ENCODE peak calls at places on chromosome 4, in five cellular contexts. E, L, K, G and Z are unnamed samples.

GRCh38 chr4:2843909-2844584 is 403 bp downstream of the ADD1 start:
- DNase-seq in L (peak; percentile 61), K (peak; percentile 45), G (no peak), E (peak; percentile 6), Z (peak; percentile 48)

GRCh38 chr4:102554482-102554881 is 53.3 kb downstream of the NFKB1 start:
- DNase-seq in E (no peak), K (no peak), L (no peak), G (no peak), Z (no peak)

GRCh38 chr4:100366213-100366612 is 151.6 kb downstream of the EMCN start:
- DNase-seq in E (no peak), K (no peak), G (no peak), L (peak; percentile 34), Z (no peak)

GRCh38 chr4:53196195-53196641 is 169.6 kb downstream of the SCFD2 start:
- DNase-seq in L (no peak), E (no peak), K (no peak), G (no peak), Z (no peak)

GRCh38 chr4:107261241-107261874 is 225.2 kb upstream of the DKK2 start:
- DNase-seq in E (peak; percentile 28), G (no peak), L (no peak), K (no peak), Z (no peak)

GRCh38 chr4:151260526-151260925 is 16.4 kb upstream of the PRSS48 start:
- DNase-seq in G (no peak), K (no peak), E (peak; percentile 80), L (no peak), Z (no peak)

GRCh38 chr4:153684182-153685073 is at the start of gene TLR2:
- DNase-seq in G (no peak), K (peak; percentile 14), L (peak; percentile 80), E (peak; percentile 43), Z (no peak)

GRCh38 chr4:760616-761015 is 55.0 kb downstream of the PCGF3 start:
- DNase-seq in K (no peak), E (no peak), G (no peak), L (no peak), Z (no peak)

GRCh38 chr4:26420438-26420837 is 69.8 kb downstream of the CCKAR start:
- DNase-seq in L (no peak), E (no peak), K (no peak), G (no peak), Z (no peak)

GRCh38 chr4:3445111-3445820 is 3.5 kb downstream of the HGFAC start:
- DNase-seq in K (no peak), G (no peak), E (no peak), L (no peak), Z (no peak)

GRCh38 chr4:6128221-6128871 is 72.0 kb downstream of the JAKMIP1 start:
- DNase-seq in E (no peak), L (no peak), K (no peak), G (no peak), Z (no peak)

GRCh38 chr4:72216539-72217277 is 184.9 kb downstream of the NPFFR2 start:
- DNase-seq in G (no peak), K (no peak), E (no peak), L (no peak), Z (no peak)

GRCh38 chr4:1578968-1579833 is 104.9 kb downstream of the FAM53A start:
- DNase-seq in L (peak; percentile 68), G (peak; percentile 65), E (peak; percentile 69), K (no peak), Z (peak; percentile 56)

GRCh38 chr4:150136481-150136880 is 58.2 kb downstream of the DCLK2 start:
- DNase-seq in G (no peak), E (no peak), K (no peak), L (no peak), Z (no peak)

GRCh38 chr4:77599378-77599777 is 6.2 kb upstream of the CXCL13 start:
- DNase-seq in E (peak; percentile 67), G (peak; percentile 53), L (peak; percentile 75), K (peak; percentile 44), Z (peak; percentile 28)

GRCh38 chr4:186068581-186069402 is at the start of gene TLR3:
- DNase-seq in K (peak; percentile 39), E (peak; percentile 20), G (no peak), L (no peak), Z (peak; percentile 28)
- TF ChIP-seq EZH2phosphoT487 in K (no peak), E (no peak), G (no peak), L (no peak), Z (no peak)

GRCh38 chr4:161714022-161714751 is 449.6 kb downstream of the FSTL5 start:
- DNase-seq in L (no peak), G (peak; percentile 18), K (no peak), E (peak; percentile 77), Z (no peak)
- H3K27ac ChIP-seq in L (no peak overlapping the region), G (no peak overlapping the region), K (no peak overlapping the region), E (peak overlapping the region; percentile 72), Z (no peak overlapping the region)

GRCh38 chr4:8857682-8858187 is 13.9 kb downstream of the HMX1 start:
- DNase-seq in G (no peak), K (no peak), L (peak; percentile 56), E (no peak), Z (no peak)

GRCh38 chr4:8858188-8858924 is 13.3 kb downstream of the HMX1 start:
- DNase-seq in L (peak; percentile 61), K (no peak), E (no peak), G (no peak), Z (no peak)

GRCh38 chr4:8860096-8860891 is 11.3 kb downstream of the HMX1 start:
- DNase-seq in E (no peak), L (peak; percentile 76), G (no peak), K (no peak), Z (no peak)

GRCh38 chr4:8859550-8860095 is 12.0 kb downstream of the HMX1 start:
- DNase-seq in L (peak; percentile 27), K (no peak), G (no peak), E (no peak), Z (no peak)

GRCh38 chr4:8858925-8859210 is 12.8 kb downstream of the HMX1 start:
- DNase-seq in L (no peak), E (no peak), K (no peak), G (no peak), Z (no peak)
- H3K4me3 ChIP-seq in L (peak overlapping the region; percentile 54), E (no peak overlapping the region), K (no peak overlapping the region), G (no peak overlapping the region), Z (no peak overlapping the region)

GRCh38 chr4:147312376-147313046 is 168.4 kb upstream of the EDNRA start:
- DNase-seq in G (no peak), L (peak; percentile 2), K (no peak), E (peak; percentile 35), Z (no peak)

GRCh38 chr4:147307896-147308680 is 172.8 kb upstream of the EDNRA start:
- DNase-seq in E (no peak), G (no peak), L (no peak), K (no peak), Z (no peak)

GRCh38 chr4:147310312-147310711 is 170.6 kb upstream of the EDNRA start:
- DNase-seq in G (no peak), E (no peak), L (no peak), K (no peak), Z (no peak)

GRCh38 chr4:147311956-147312355 is 168.9 kb upstream of the EDNRA start:
- DNase-seq in G (no peak), E (no peak), K (no peak), L (no peak), Z (no peak)

DNA sequence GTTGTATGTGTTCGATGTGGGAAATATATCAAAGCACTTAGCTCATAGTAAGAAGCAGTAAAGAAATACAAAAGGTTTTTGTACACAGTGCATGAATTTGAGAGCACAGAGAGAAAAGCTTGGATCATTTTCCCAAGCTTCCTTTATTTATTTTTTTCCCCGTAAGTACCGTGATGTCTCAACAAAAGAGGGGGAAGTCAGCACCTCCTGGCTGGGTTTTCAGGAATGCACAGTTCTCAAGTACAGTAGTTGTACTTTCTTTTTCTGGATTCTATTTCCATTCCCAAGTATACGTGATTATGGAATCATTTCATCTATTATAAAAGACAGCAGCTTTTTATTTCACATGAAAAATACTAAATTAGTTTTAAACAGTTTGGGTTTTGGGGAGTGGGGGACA is 171.5 kb upstream of the EDNRA start:
- DNase-seq in G (no peak), E (no peak), L (no peak), K (no peak), Z (no peak)
- TF ChIP-seq EZH2phosphoT487 in G (no peak), E (no peak), L (no peak), K (no peak), Z (no peak)

GRCh38 chr4:23889368-23889767 is 479 bp downstream of the PPARGC1A start:
- DNase-seq in K (no peak), L (no peak), E (no peak), G (no peak), Z (no peak)

GRCh38 chr4:23885943-23886590 is 3.8 kb downstream of the PPARGC1A start:
- DNase-seq in K (no peak), L (no peak), G (no peak), E (no peak), Z (no peak)

GRCh38 chr4:23888421-23889319 is 1.2 kb downstream of the PPARGC1A start:
- DNase-seq in L (peak; percentile 21), E (no peak), G (no peak), K (peak; percentile 21), Z (no peak)

GRCh38 chr4:23887989-23888388 is 1.9 kb downstream of the PPARGC1A start:
- DNase-seq in E (no peak), K (no peak), G (no peak), L (no peak), Z (no peak)

DNA sequence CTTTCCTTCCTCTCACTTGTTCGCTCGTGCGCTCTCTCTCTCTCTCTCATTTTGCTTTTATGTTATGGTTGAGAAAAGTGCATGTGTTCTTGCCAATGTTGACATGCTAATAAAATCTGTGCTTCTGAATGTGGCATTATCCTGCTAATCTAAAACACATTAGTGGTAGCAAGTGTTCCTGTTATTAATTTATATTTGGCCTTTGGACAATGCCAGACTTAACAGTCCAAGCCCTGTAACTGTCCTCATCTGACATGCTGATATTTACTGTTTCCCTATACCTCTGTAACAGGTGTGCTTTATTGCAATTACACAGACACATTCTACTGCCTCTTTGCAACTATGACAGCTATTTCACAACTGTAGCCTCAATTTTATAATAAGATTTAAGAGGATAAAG is 2.7 kb downstream of the PPARGC1A start:
- DNase-seq in E (no peak), G (no peak), L (no peak), K (no peak), Z (no peak)
- H3K27ac ChIP-seq in E (no peak overlapping the region), G (no peak overlapping the region), L (no peak overlapping the region), K (no peak overlapping the region), Z (no peak overlapping the region)

DNA sequence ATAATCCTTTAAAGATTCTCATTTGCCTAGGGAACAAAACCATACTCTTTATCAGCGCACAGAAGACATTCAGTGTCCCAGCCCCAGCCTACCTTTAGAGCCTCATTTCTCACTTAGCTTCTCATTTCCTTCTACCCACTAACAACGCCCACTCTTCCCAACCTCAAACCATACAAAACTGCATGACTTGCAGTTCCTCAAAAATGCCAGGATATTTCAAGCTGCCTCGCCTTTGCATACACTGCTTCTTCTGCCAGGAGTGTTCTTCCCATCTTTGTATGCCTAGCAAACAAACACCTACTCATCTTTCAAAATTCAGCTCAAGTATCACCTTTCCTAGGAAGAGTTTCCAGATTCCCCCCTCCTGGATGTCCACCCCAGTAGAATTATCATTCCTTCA is 129.9 kb upstream of the ADGRL3 start:
- DNase-seq in G (no peak), L (no peak), K (no peak), E (peak; percentile 62), Z (no peak)
- H3K4me3 ChIP-seq in G (no peak overlapping the region), L (no peak overlapping the region), K (no peak overlapping the region), E (no peak overlapping the region), Z (no peak overlapping the region)

GRCh38 chr4:144409525-144409924 is 236.4 kb upstream of the HHIP start:
- DNase-seq in L (no peak), E (no peak), K (no peak), G (no peak), Z (no peak)
- TF ChIP-seq EZH2phosphoT487 in L (no peak), E (no peak), K (no peak), G (no peak), Z (no peak)